ENCODE peak calls at places on chromosomes 12 and 14, in eight cellular contexts. One of them, this sample, is unnamed.

GRCh38 chr12:6631549-6631961 is 4.2 kb downstream of the LPAR5 start:
- DNase-seq in A549: no peak
- DNase-seq in K562: no peak
- DNase-seq in ovary: no peak
- DNase-seq in SK-N-SH: no peak
- DNase-seq in stomach: peak; percentile 78
- DNase-seq in sigmoid colon: no peak
- DNase-seq in esophagus muscularis mucosa: no peak
- DNase-seq in this sample: no peak

GRCh38 chr12:28308891-28309290 is 118.6 kb downstream of the CCDC91 start:
- DNase-seq in A549: no peak
- DNase-seq in K562: no peak
- DNase-seq in ovary: no peak
- DNase-seq in SK-N-SH: no peak
- DNase-seq in stomach: no peak
- DNase-seq in sigmoid colon: no peak
- DNase-seq in esophagus muscularis mucosa: no peak
- DNase-seq in this sample: no peak

GRCh38 chr12:84814664-84815245 is 97.8 kb downstream of the SLC6A15 start:
- DNase-seq in A549: no peak
- DNase-seq in K562: no peak
- DNase-seq in ovary: no peak
- DNase-seq in SK-N-SH: no peak
- DNase-seq in stomach: no peak
- DNase-seq in sigmoid colon: no peak
- DNase-seq in esophagus muscularis mucosa: no peak
- DNase-seq in this sample: no peak

GRCh38 chr14:74891870-74892269 is 10.2 kb downstream of the DLST start:
- DNase-seq in A549: no peak
- DNase-seq in K562: no peak
- DNase-seq in ovary: no peak
- DNase-seq in SK-N-SH: no peak
- DNase-seq in stomach: no peak
- DNase-seq in sigmoid colon: no peak
- DNase-seq in esophagus muscularis mucosa: no peak
- DNase-seq in this sample: no peak

GRCh38 chr12:54689984-54690383 is 41.8 kb upstream of the DCD start:
- DNase-seq in A549: no peak
- DNase-seq in K562: no peak
- DNase-seq in ovary: no peak
- DNase-seq in SK-N-SH: no peak
- DNase-seq in stomach: no peak
- DNase-seq in sigmoid colon: no peak
- DNase-seq in esophagus muscularis mucosa: no peak
- DNase-seq in this sample: no peak

GRCh38 chr12:11793896-11794295 is 144.4 kb downstream of the ETV6 start:
- DNase-seq in A549: no peak
- DNase-seq in K562: no peak
- DNase-seq in ovary: no peak
- DNase-seq in SK-N-SH: no peak
- DNase-seq in stomach: no peak
- DNase-seq in sigmoid colon: no peak
- DNase-seq in esophagus muscularis mucosa: no peak
- DNase-seq in this sample: no peak

GRCh38 chr12:14258468-14258947 is 107.0 kb upstream of the ATF7IP start:
- DNase-seq in A549: no peak
- DNase-seq in K562: peak; percentile 32
- DNase-seq in ovary: peak; percentile 33
- DNase-seq in SK-N-SH: no peak
- DNase-seq in stomach: no peak
- DNase-seq in sigmoid colon: no peak
- DNase-seq in esophagus muscularis mucosa: no peak
- DNase-seq in this sample: no peak

GRCh38 chr14:48323655-48324054 is 648.2 kb upstream of the MDGA2 start:
- DNase-seq in A549: no peak
- DNase-seq in K562: no peak
- DNase-seq in ovary: no peak
- DNase-seq in SK-N-SH: no peak
- DNase-seq in stomach: no peak
- DNase-seq in sigmoid colon: no peak
- DNase-seq in esophagus muscularis mucosa: no peak
- DNase-seq in this sample: no peak

GRCh38 chr14:37585101-37585479 is 10.0 kb downstream of the FOXA1 start:
- DNase-seq in A549: no peak
- DNase-seq in K562: no peak
- DNase-seq in ovary: no peak
- DNase-seq in SK-N-SH: no peak
- DNase-seq in stomach: peak; percentile 69
- DNase-seq in sigmoid colon: no peak
- DNase-seq in esophagus muscularis mucosa: no peak
- DNase-seq in this sample: no peak

GRCh38 chr12:27434673-27435565 is 11.6 kb upstream of the SMCO2 start:
- DNase-seq in A549: peak; percentile 26
- DNase-seq in K562: peak; percentile 54
- DNase-seq in ovary: peak; percentile 23
- DNase-seq in SK-N-SH: peak; percentile 54
- DNase-seq in stomach: no peak
- DNase-seq in sigmoid colon: no peak
- DNase-seq in esophagus muscularis mucosa: no peak
- DNase-seq in this sample: no peak

GRCh38 chr14:22429546-22429945 is 159.5 kb downstream of the DAD1 start:
- DNase-seq in A549: no peak
- DNase-seq in K562: no peak
- DNase-seq in ovary: no peak
- DNase-seq in SK-N-SH: no peak
- DNase-seq in stomach: no peak
- DNase-seq in sigmoid colon: no peak
- DNase-seq in esophagus muscularis mucosa: no peak
- DNase-seq in this sample: no peak

GRCh38 chr14:22434901-22435565 is 154.0 kb downstream of the DAD1 start:
- DNase-seq in A549: no peak
- DNase-seq in K562: no peak
- DNase-seq in ovary: no peak
- DNase-seq in SK-N-SH: no peak
- DNase-seq in stomach: no peak
- DNase-seq in sigmoid colon: no peak
- DNase-seq in esophagus muscularis mucosa: no peak
- DNase-seq in this sample: no peak

GRCh38 chr14:22433059-22433458 is 156.0 kb downstream of the DAD1 start:
- DNase-seq in A549: no peak
- DNase-seq in K562: no peak
- DNase-seq in ovary: no peak
- DNase-seq in SK-N-SH: no peak
- DNase-seq in stomach: no peak
- DNase-seq in sigmoid colon: no peak
- DNase-seq in esophagus muscularis mucosa: no peak
- DNase-seq in this sample: no peak

GRCh38 chr14:22434030-22434429 is 155.0 kb downstream of the DAD1 start:
- DNase-seq in A549: no peak
- DNase-seq in K562: no peak
- DNase-seq in ovary: no peak
- DNase-seq in SK-N-SH: no peak
- DNase-seq in stomach: no peak
- DNase-seq in sigmoid colon: no peak
- DNase-seq in esophagus muscularis mucosa: no peak
- DNase-seq in this sample: no peak

GRCh38 chr14:22432348-22432976 is 156.6 kb downstream of the DAD1 start:
- DNase-seq in A549: peak; percentile 41
- DNase-seq in K562: no peak
- DNase-seq in ovary: peak; percentile 33
- DNase-seq in SK-N-SH: no peak
- DNase-seq in stomach: peak; percentile 65
- DNase-seq in sigmoid colon: no peak
- DNase-seq in esophagus muscularis mucosa: no peak
- DNase-seq in this sample: peak; percentile 52
- TF ChIP-seq EP300 in A549: no peak
- TF ChIP-seq EP300 in K562: no peak
- TF ChIP-seq EP300 in ovary: no peak
- TF ChIP-seq EP300 in SK-N-SH: no peak
- TF ChIP-seq EP300 in stomach: no peak
- TF ChIP-seq EP300 in sigmoid colon: no peak
- TF ChIP-seq EP300 in esophagus muscularis mucosa: no peak
- TF ChIP-seq EP300 in this sample: peak; percentile 69

DNA sequence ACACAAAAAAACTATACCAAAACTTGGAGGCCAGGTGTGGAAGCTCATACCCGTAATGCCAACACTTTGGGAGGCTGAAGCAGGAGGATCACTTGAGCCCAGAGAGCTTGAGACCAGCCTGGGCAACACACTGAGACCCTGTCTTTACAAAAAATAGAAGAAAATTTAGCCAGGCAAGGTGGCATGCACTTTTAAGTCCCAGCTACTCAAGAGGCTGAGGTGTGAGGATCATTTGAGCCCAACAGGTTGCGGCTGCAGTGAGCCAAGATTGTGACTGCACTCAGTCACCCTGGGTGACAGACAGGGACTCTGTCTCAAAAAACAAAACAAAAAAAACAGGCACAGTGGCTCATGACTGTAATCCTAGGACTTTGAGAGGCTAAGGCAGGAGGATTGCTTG is 75.4 kb downstream of the RNF34 start:
- DNase-seq in A549: no peak
- DNase-seq in K562: no peak
- DNase-seq in ovary: no peak
- DNase-seq in SK-N-SH: no peak
- DNase-seq in stomach: no peak
- DNase-seq in sigmoid colon: no peak
- DNase-seq in esophagus muscularis mucosa: no peak
- DNase-seq in this sample: no peak
- TF ChIP-seq EP300 in A549: no peak
- TF ChIP-seq EP300 in K562: no peak
- TF ChIP-seq EP300 in ovary: no peak
- TF ChIP-seq EP300 in SK-N-SH: no peak
- TF ChIP-seq EP300 in stomach: no peak
- TF ChIP-seq EP300 in sigmoid colon: no peak
- TF ChIP-seq EP300 in esophagus muscularis mucosa: no peak
- TF ChIP-seq EP300 in this sample: no peak

GRCh38 chr14:64979336-64980074 is 7.2 kb upstream of the FNTB start:
- DNase-seq in A549: no peak
- DNase-seq in K562: no peak
- DNase-seq in ovary: no peak
- DNase-seq in SK-N-SH: no peak
- DNase-seq in stomach: no peak
- DNase-seq in sigmoid colon: no peak
- DNase-seq in esophagus muscularis mucosa: no peak
- DNase-seq in this sample: no peak

GRCh38 chr14:64986578-64987571 is at the start of gene FNTB:
- DNase-seq in A549: peak; percentile 98
- DNase-seq in K562: peak; percentile 86
- DNase-seq in ovary: peak; percentile 93
- DNase-seq in SK-N-SH: peak; percentile 92
- DNase-seq in stomach: peak; percentile 97
- DNase-seq in sigmoid colon: peak; percentile 97
- DNase-seq in esophagus muscularis mucosa: peak; percentile 98
- DNase-seq in this sample: peak; percentile 85

GRCh38 chr14:64983439-64984310 is 3.0 kb upstream of the FNTB start:
- DNase-seq in A549: peak; percentile 55
- DNase-seq in K562: peak; percentile 17
- DNase-seq in ovary: no peak
- DNase-seq in SK-N-SH: peak; percentile 65
- DNase-seq in stomach: peak; percentile 42
- DNase-seq in sigmoid colon: no peak
- DNase-seq in esophagus muscularis mucosa: no peak
- DNase-seq in this sample: no peak
- TF ChIP-seq EP300 in A549: no peak
- TF ChIP-seq EP300 in K562: no peak
- TF ChIP-seq EP300 in ovary: no peak
- TF ChIP-seq EP300 in SK-N-SH: no peak
- TF ChIP-seq EP300 in stomach: no peak
- TF ChIP-seq EP300 in sigmoid colon: no peak
- TF ChIP-seq EP300 in esophagus muscularis mucosa: no peak
- TF ChIP-seq EP300 in this sample: no peak

GRCh38 chr12:112514926-112515642 is 96.3 kb downstream of the PTPN11 start:
- DNase-seq in A549: no peak
- DNase-seq in K562: no peak
- DNase-seq in ovary: no peak
- DNase-seq in SK-N-SH: no peak
- DNase-seq in stomach: no peak
- DNase-seq in sigmoid colon: no peak
- DNase-seq in esophagus muscularis mucosa: no peak
- DNase-seq in this sample: no peak
- TF ChIP-seq EP300 in A549: no peak
- TF ChIP-seq EP300 in K562: no peak
- TF ChIP-seq EP300 in ovary: no peak
- TF ChIP-seq EP300 in SK-N-SH: no peak
- TF ChIP-seq EP300 in stomach: no peak
- TF ChIP-seq EP300 in sigmoid colon: no peak
- TF ChIP-seq EP300 in esophagus muscularis mucosa: no peak
- TF ChIP-seq EP300 in this sample: no peak

This sample was measured in tibial nerve.